ENCODE peak calls at places on chromosomes 12 and 14, in nine cellular contexts. S is cerebellar cortex; A is WTC11; X is posterior cingulate gyrus; Q is activated T-cell treated with anti-CD3 and anti-CD28 coated beads for 1 hour; H is stimulated activated CD8-positive, alpha-beta memory T cell treated with anti-CD3 and anti-CD28 coated beads, Interleukin-12 subunit alpha, Interleukin-12 subunit beta, amount 100 ng/mL, for 1 hour; C is iPS DF 19.7; B is HT-29; T is astrocyte of the spinal cord. O is an unnamed sample.

GRCh38 chr14:74977164-74977900 is 21.9 kb upstream of the PGF start:
- DNase-seq in A (no peak), C (no peak), H (no peak), Q (no peak), T (no peak), B (no peak), X (no peak), S (no peak), O (no peak)

GRCh38 chr14:48333221-48333910 is 658.0 kb upstream of the MDGA2 start:
- DNase-seq in Q (no peak), H (no peak), T (no peak), B (no peak), S (no peak), A (no peak), C (no peak), X (no peak), O (no peak)

GRCh38 chr14:49934638-49935037 is 41.8 kb downstream of the ARF6 start:
- DNase-seq in X (no peak), A (no peak), Q (no peak), B (no peak), C (no peak), S (no peak), T (peak; percentile 38), H (no peak), O (no peak)

GRCh38 chr14:32473476-32473875 is 144.4 kb downstream of the AKAP6 start:
- DNase-seq in C (peak; percentile 17), T (peak; percentile 87), B (peak; percentile 40), S (no peak), Q (no peak), A (no peak), X (no peak), H (no peak), O (no peak)

GRCh38 chr14:77266336-77266735 is 4.7 kb downstream of the NGB start:
- DNase-seq in T (no peak), S (no peak), B (no peak), A (no peak), X (no peak), C (no peak), Q (no peak), H (no peak), O (no peak)

GRCh38 chr14:52430474-52430873 is 116.4 kb downstream of the PTGER2 start:
- DNase-seq in B (no peak), H (no peak), Q (no peak), A (no peak), T (no peak), X (no peak), C (no peak), S (no peak), O (no peak)

GRCh38 chr14:69139743-69140142 is 13.2 kb downstream of the DCAF5 start:
- DNase-seq in B (no peak), C (no peak), X (no peak), Q (no peak), H (no peak), T (no peak), S (no peak), A (no peak), O (no peak)

GRCh38 chr12:47709277-47710048 is 3.6 kb upstream of the RPAP3 start:
- DNase-seq in S (no peak), Q (no peak), X (no peak), A (no peak), C (no peak), H (no peak), T (no peak), B (no peak), O (no peak)

GRCh38 chr12:68294246-68294645 is 37.9 kb downstream of the MDM1 start:
- DNase-seq in C (no peak), T (no peak), S (no peak), Q (no peak), A (no peak), B (no peak), X (no peak), H (no peak), O (no peak)

GRCh38 chr14:62213516-62213915 is 451.3 kb downstream of the SNAPC1 start:
- DNase-seq in H (no peak), T (peak; percentile 52), A (no peak), X (no peak), Q (no peak), S (no peak), B (no peak), C (no peak), O (no peak)

GRCh38 chr12:32181498-32182175 is 75.0 kb downstream of the BICD1 start:
- DNase-seq in X (no peak), T (no peak), A (no peak), C (no peak), S (no peak), H (no peak), B (no peak), Q (no peak), O (no peak)

GRCh38 chr14:101808020-101808641 is 46.6 kb downstream of the PPP2R5C start:
- DNase-seq in S (no peak), T (no peak), A (peak; percentile 63), Q (no peak), X (no peak), B (peak; percentile 58), H (no peak), C (no peak), O (no peak)

GRCh38 chr12:34397591-34398365 is 375.5 kb downstream of the ALG10 start:
- DNase-seq in B (no peak), H (no peak), T (no peak), C (no peak), Q (no peak), X (peak; percentile 3), S (no peak), A (no peak), O (no peak)

GRCh38 chr12:31491819-31492598 is 98.9 kb downstream of the DENND5B start:
- DNase-seq in S (no peak), A (no peak), C (no peak), Q (no peak), X (no peak), B (peak; percentile 97), H (no peak), T (peak; percentile 88), O (no peak)

GRCh38 chr14:105385698-105386365 is 12.5 kb upstream of the TEX22 start:
- DNase-seq in T (no peak), X (no peak), S (no peak), B (no peak), H (no peak), A (no peak), C (no peak), Q (no peak), O (no peak)

GRCh38 chr12:131927110-131928079 is 1.7 kb upstream of the PUS1 start:
- DNase-seq in T (no peak), H (no peak), S (no peak), A (no peak), X (no peak), C (no peak), Q (no peak), B (no peak), O (no peak)